ENCODE peak calls at places on chromosomes 13 and 19, in six cellular contexts. A is HCT116, Q is HepG2, H is K562, Y is upper lobe of left lung, Z is GM12878. M is an unnamed sample.

GRCh38 chr19:7691497-7691896 is 10.4 kb downstream of the FCER2 start:
- ATAC-seq in A (no peak), Q (no peak), H (no peak), Z (no peak), Y (no peak), M (no peak)

GRCh38 chr19:4454952-4455738 is 2.4 kb downstream of the UBXN6 start:
- ATAC-seq in Y (peak), A (no peak), H (peak), Z (no peak), Q (no peak), M (peak)

GRCh38 chr13:80900557-80900956 is 559.6 kb upstream of the SPRY2 start:
- ATAC-seq in A (no peak), H (no peak), Z (no peak), Q (no peak), Y (peak), M (no peak)

GRCh38 chr19:41930926-41931592 is 2.8 kb upstream of the ERFL start:
- ATAC-seq in Y (no peak), A (no peak), Q (no peak), Z (peak), H (no peak), M (no peak)

GRCh38 chr19:7426986-7427385 is 61.8 kb downstream of the PEX11G start:
- ATAC-seq in A (no peak), Q (no peak), Y (no peak), Z (peak), H (no peak), M (no peak)

GRCh38 chr19:11658954-11659353 is 61.7 kb downstream of the ZNF627 start:
- ATAC-seq in A (no peak), H (no peak), Q (no peak), Z (no peak), Y (no peak), M (no peak)

GRCh38 chr13:23628765-23629565 is 58.8 kb downstream of the TNFRSF19 start:
- ATAC-seq in Z (no peak), A (no peak), H (no peak), Q (peak), Y (no peak), M (no peak)

GRCh38 chr13:74135306-74136088 is 1.3 kb upstream of the KLF12 start:
- ATAC-seq in Y (peak), Z (peak), Q (peak), H (peak), A (peak), M (peak)

GRCh38 chr19:55015126-55015525 is 22.9 kb downstream of the GP6 start:
- ATAC-seq in A (no peak), Y (no peak), Z (no peak), Q (no peak), H (no peak), M (no peak)

GRCh38 chr13:19759669-19760068 is 23.1 kb downstream of the PSPC1 start:
- ATAC-seq in Y (no peak), A (no peak), Q (no peak), H (no peak), Z (no peak), M (no peak)

GRCh38 chr19:5913739-5914357 is at the start of gene CAPS:
- ATAC-seq in Z (no peak), H (no peak), Q (peak), A (peak), Y (peak), M (peak)

GRCh38 chr13:31767175-31767900 is 28.0 kb downstream of the RXFP2 start:
- ATAC-seq in Z (no peak), Y (peak), Q (no peak), H (no peak), A (no peak), M (no peak)

GRCh38 chr13:110835721-110836599 is 78.9 kb downstream of the ANKRD10 start:
- ATAC-seq in A (no peak), Z (no peak), H (no peak), Q (no peak), Y (no peak), M (no peak)

GRCh38 chr19:10764340-10764894 is 46.5 kb downstream of the DNM2 start:
- ATAC-seq in Z (no peak), H (no peak), Y (no peak), Q (peak), A (no peak), M (no peak)

GRCh38 chr13:51629711-51630575 is 45.7 kb downstream of the WDFY2 start:
- ATAC-seq in H (no peak), A (no peak), Y (no peak), Z (no peak), Q (no peak), M (no peak)

GRCh38 chr19:47331931-47332547 is at the start of gene C5AR2:
- ATAC-seq in Q (peak), A (no peak), Z (no peak), H (no peak), Y (peak), M (peak)
- TF ChIP-seq POLR2A in Q (no peak), A (no peak), Z (no peak), H (no peak), Y (no peak), M (peak)

DNA sequence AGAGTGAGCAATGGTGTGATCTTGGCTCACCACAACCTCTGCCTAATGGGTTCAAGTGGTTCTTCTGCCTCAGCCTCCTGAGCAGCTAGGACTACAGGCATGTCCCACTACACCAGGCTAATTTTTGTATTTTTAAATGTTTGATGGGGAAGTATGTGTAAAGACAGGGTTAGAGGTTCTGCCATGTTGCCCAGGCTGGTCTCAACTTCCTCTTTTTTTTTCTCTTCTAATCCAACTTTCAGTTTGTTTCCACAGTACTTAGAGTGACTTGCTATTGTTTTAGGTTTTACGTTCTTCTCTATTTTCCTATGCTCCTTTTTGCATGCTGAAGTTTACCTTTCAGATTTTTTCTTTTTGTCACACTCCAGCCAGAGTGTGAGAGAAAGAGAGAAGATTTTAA is 1433.0 kb downstream of the UQCRFS1 start:
- ATAC-seq in Y (no peak), Z (peak), A (no peak), Q (no peak), H (no peak), M (no peak)
- TF ChIP-seq CTCF in Y (no peak), Z (no peak), A (no peak), Q (no peak), H (no peak), M (no peak)

DNA sequence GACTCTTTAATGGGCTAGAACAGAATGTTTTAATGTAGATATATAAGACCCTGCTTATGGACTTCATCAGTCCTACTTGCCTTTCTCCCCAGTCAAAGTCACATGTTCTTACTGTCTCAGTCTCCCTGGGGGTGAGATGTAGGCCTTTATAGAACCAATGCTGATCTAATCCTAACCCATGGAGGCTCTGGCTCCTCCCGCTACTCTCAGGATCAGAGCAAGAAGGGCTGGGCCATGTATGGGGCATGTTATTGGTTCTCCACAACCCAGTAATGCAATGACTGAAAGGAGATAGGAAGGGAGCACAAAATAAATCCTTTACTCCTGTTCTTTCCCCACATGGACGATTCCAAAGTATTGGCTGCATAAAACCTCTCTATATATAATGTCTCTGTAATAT is 82.3 kb downstream of the UGGT2 start:
- ATAC-seq in Q (no peak), A (peak), Y (no peak), H (no peak), Z (no peak), M (no peak)
- TF ChIP-seq POLR2AphosphoS5 in Q (no peak), A (no peak), Y (no peak), H (no peak), Z (no peak), M (no peak)

GRCh38 chr19:51983361-51983760 is 3.3 kb downstream of the ZNF350 start:
- ATAC-seq in A (no peak), Y (no peak), Z (no peak), H (no peak), Q (no peak), M (no peak)

DNA sequence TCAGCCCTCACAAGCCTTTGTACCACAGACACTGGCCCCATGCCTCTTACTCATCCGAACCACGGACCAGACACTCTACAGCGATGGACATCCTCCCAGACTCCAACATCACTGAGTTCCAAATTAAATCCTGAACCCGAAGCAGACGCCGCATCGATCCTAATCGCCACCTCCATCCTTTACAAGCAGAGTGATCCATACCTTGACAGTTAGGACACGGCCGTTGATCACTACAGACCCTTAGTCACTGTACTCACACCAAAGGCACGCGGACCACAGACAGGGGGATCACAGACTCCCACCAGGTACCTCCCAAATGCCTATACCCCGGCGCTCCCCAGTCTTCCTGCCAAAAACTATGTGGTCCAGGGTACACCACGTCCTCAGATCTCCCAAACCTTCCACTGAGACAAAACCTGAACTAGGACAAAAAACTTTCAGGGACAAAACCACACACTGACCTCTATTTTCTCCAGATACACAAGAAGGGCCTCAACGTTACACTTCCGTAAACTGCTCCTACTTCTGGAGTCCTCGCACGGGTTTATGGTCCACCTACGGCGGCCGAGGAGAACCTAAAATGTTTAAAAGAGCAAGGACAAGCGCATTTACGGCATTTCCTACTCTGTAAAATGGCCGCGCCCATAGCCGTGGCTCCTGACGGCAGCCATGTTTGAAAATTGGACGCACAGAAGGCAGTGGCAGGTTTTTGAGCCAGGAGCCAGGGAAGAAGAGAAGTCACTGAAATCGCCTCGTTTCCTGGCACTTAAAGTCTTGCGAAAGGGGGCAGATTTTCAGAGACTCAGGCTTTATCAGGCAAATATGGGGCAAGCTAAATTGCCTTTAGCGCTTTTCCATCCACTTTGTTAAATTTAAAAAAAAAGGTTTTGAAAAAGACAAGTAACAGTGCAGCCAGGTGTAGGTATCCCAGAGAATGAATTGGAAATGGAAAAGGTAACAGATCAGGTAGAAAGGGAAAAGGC is at the start of gene ZNF350:
- ATAC-seq in H (peak), Y (peak), A (peak), Z (peak), Q (peak), M (peak)
- TF ChIP-seq POLR2A in H (peak), Y (no peak), A (no peak), Z (peak), Q (peak), M (no peak)

DNA sequence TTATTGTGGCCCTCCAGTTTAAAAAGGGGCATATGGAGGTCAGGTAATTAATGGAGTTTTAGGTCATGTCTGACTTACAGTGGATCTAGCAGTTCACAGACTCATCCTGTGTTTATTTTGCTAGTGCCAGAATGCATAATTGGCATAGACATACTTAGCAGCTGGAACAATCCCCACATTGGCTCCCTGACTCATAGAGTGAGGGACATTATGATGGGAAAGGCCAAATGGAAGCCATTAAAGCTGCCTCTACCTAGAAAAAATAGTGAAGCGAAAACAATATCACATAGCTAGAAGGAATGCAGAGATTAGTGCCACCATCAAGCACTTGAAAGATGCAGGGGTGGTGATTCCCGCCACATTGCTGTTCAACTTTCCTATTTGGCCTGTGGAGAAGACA is 610.7 kb downstream of the SLITRK5 start:
- ATAC-seq in Q (no peak), Z (no peak), A (no peak), H (no peak), Y (no peak), M (no peak)
- TF ChIP-seq CTCF in Q (no peak), Z (no peak), A (no peak), H (no peak), Y (no peak), M (no peak)

GRCh38 chr19:52936151-52936957 is 13.1 kb upstream of the ZNF888 start:
- ATAC-seq in Y (no peak), Z (peak), Q (peak), H (peak), A (no peak), M (no peak)
- TF ChIP-seq POLR2AphosphoS5 in Y (no peak), Z (no peak), Q (no peak), H (peak), A (no peak), M (no peak)

GRCh38 chr19:33393286-33394005 is 19.9 kb downstream of the CEBPG start:
- ATAC-seq in Z (no peak), Q (peak), H (no peak), A (no peak), Y (no peak), M (no peak)
- TF ChIP-seq POLR2A in Z (no peak), Q (peak), H (no peak), A (no peak), Y (no peak), M (no peak)

GRCh38 chr19:2483484-2484151 is 7.7 kb downstream of the GADD45B start:
- ATAC-seq in Y (no peak), Z (no peak), Q (no peak), A (no peak), H (no peak), M (no peak)
- TF ChIP-seq CTCF in Y (no peak), Z (no peak), Q (no peak), A (no peak), H (no peak), M (no peak)

M was measured in gastroesophageal sphincter.